ENCODE peak calls at places on chromosome 22, in four cellular contexts. K is HCT116, H is ovary, C is aorta. F is an unnamed sample. For H3K9me3, the result is how much of the 10 kb centered on the place peaks cover.

GRCh38 chr22:33357894-33358440 is 299.8 kb upstream of the SYN3 start:
- DNase-seq in K (no peak), H (no peak), C (no peak), F (no peak)

GRCh38 chr22:33565580-33565995 is 354.7 kb downstream of the LARGE1 start:
- DNase-seq in K (no peak), H (no peak), C (no peak), F (no peak)

GRCh38 chr22:36577019-36577418 is 48.1 kb upstream of the EIF3D start:
- DNase-seq in K (peak), H (no peak), C (no peak), F (no peak)

GRCh38 chr22:36398602-36399472 is 11.1 kb upstream of the MYH9 start:
- DNase-seq in K (no peak), H (no peak), C (no peak), F (no peak)

GRCh38 chr22:41526802-41527799 is 17.2 kb downstream of the POLR3H start:
- DNase-seq in K (no peak), H (peak), C (peak), F (peak)

GRCh38 chr22:31138126-31138525 is 2.2 kb downstream of the PLA2G3 start:
- DNase-seq in K (no peak), H (no peak), C (peak), F (no peak)

GRCh38 chr22:31098633-31099110 is 8.7 kb downstream of the SELENOM start:
- DNase-seq in K (no peak), H (peak), C (no peak), F (no peak)

GRCh38 chr22:16914006-16914405 is 88.8 kb upstream of the XKR3 start:
- DNase-seq in K (no peak), H (no peak), C (no peak), F (no peak)

GRCh38 chr22:31489632-31490495 is at the start of gene EIF4ENIF1:
- DNase-seq in K (peak), H (peak), C (peak), F (peak)

GRCh38 chr22:25688627-25689026 is 53.4 kb upstream of the MYO18B start:
- DNase-seq in K (no peak), H (no peak), C (no peak), F (no peak)

GRCh38 chr22:40499187-40499753 is 128.9 kb downstream of the SGSM3 start:
- DNase-seq in K (peak), H (no peak), C (no peak), F (no peak)

GRCh38 chr22:31901388-31902137 is 42.8 kb upstream of the YWHAH start:
- DNase-seq in K (no peak), H (no peak), C (peak), F (no peak)

GRCh38 chr22:45226681-45227186 is 14.0 kb downstream of the KIAA0930 start:
- DNase-seq in K (no peak), H (no peak), C (peak), F (no peak)

GRCh38 chr22:26979294-26979693 is 321.9 kb downstream of the MIAT start:
- DNase-seq in K (no peak), H (no peak), C (no peak), F (no peak)

GRCh38 chr22:45671783-45672563 is at the start of gene ATXN10:
- DNase-seq in K (no peak), H (peak), C (peak), F (peak)

GRCh38 chr22:45230026-45230845 is 10.5 kb downstream of the KIAA0930 start:
- DNase-seq in K (no peak), H (no peak), C (no peak), F (no peak)

GRCh38 chr22:37012262-37012904 is 6.9 kb downstream of the TST start:
- DNase-seq in K (no peak), H (no peak), C (no peak), F (no peak)

GRCh38 chr22:26086359-26086758 is 82.9 kb upstream of the SEZ6L start:
- DNase-seq in K (no peak), H (no peak), C (no peak), F (no peak)

GRCh38 chr22:32721328-32722180 is 80.0 kb upstream of the TIMP3 start:
- DNase-seq in K (no peak), H (no peak), C (no peak), F (no peak)

GRCh38 chr22:35377735-35378134 is 3.2 kb upstream of the HMOX1 start:
- DNase-seq in K (no peak), H (no peak), C (no peak), F (no peak)

GRCh38 chr22:17777005-17777716 is 2.9 kb upstream of the BID start:
- DNase-seq in K (no peak), H (no peak), C (no peak), F (peak)

GRCh38 chr22:31272522-31273446 is 19.5 kb downstream of the PIK3IP1 start:
- DNase-seq in K (peak), H (no peak), C (peak), F (no peak)

GRCh38 chr22:35749808-35750207 is 32.1 kb downstream of the APOL5 start:
- DNase-seq in K (no peak), H (no peak), C (no peak), F (no peak)

GRCh38 chr22:45268167-45268957 is 16.4 kb upstream of the UPK3A start:
- DNase-seq in K (no peak), H (peak), C (peak), F (peak)

GRCh38 chr22:42780070-42780540 is 59.4 kb upstream of the A4GALT start:
- DNase-seq in K (peak), H (no peak), C (no peak), F (peak)

GRCh38 chr22:22010358-22010757 is 27.8 kb upstream of the TOP3B start:
- DNase-seq in K (no peak), H (no peak), C (no peak), F (no peak)

GRCh38 chr22:33697640-33698039 is 222.6 kb downstream of the LARGE1 start:
- DNase-seq in K (no peak), H (no peak), C (no peak), F (no peak)

GRCh38 chr22:41417622-41418390 is 28.8 kb downstream of the TOB2 start:
- DNase-seq in K (no peak), H (peak), C (peak), F (no peak)

GRCh38 chr22:35746946-35747703 is 29.5 kb downstream of the APOL5 start:
- DNase-seq in K (no peak), H (no peak), C (no peak), F (no peak)

GRCh38 chr22:45192701-45193187 is 29.0 kb downstream of the NUP50 start:
- DNase-seq in K (no peak), H (peak), C (peak), F (no peak)

GRCh38 chr22:27761652-27762051 is 39.9 kb downstream of the MN1 start:
- DNase-seq in K (no peak), H (no peak), C (peak), F (no peak)

GRCh38 chr22:47446821-47447810 is 684.7 kb downstream of the TBC1D22A start:
- DNase-seq in K (no peak), H (no peak), C (peak), F (no peak)

GRCh38 chr22:47452184-47452583 is 689.7 kb downstream of the TBC1D22A start:
- DNase-seq in K (peak), H (no peak), C (no peak), F (no peak)

GRCh38 chr22:47450876-47451475 is 688.5 kb downstream of the TBC1D22A start:
- DNase-seq in K (no peak), H (no peak), C (no peak), F (no peak)

GRCh38 chr22:47448231-47449035 is 686.0 kb downstream of the TBC1D22A start:
- DNase-seq in K (no peak), H (no peak), C (no peak), F (no peak)

DNA sequence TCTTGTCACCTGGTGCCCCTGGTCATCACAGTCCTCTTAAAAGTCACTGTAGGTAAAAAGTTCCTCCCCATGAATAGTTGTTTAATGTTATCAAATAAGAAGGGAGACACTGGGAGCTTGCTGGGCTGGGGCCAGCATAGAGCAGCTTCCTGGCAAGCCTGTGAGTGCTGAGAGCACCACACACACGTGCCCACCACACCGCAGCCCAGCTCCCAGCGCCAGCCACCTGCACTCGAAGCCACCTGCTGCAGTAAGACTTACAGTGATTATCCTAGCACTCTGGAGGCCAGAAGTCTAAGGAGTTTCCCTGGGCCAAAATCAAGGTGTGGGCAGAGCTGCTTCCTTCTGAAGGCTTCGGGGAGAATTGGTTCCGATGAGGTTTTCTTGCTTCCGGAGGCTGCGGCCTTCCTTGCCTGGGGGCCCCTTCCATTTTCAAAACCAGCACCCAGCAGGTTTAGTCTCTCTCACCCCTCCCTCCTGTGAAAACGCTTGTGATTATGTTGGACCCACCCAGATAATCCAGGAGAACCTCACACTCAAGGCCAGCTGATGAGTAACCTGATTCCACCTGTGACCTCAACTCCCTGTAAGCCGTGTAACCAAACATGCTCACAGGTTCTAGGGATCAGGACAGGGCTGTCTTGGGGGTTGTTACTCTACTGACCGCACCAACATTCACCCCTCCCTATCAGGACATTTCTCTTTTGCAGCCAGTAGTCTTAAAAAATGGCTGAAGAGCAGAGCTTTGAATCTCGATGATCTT is 687.2 kb downstream of the TBC1D22A start:
- DNase-seq in K (no peak), H (no peak), C (no peak), F (no peak)
- H3K9me3 ChIP-seq in K (under half), H (under half), C (under half), F (under half)

GRCh38 chr22:20437253-20438065 is at the start of gene SCARF2:
- DNase-seq in K (no peak), H (peak), C (peak), F (no peak)
- H3K4me3 ChIP-seq in K (no peak), H (peak), C (peak), F (peak)

GRCh38 chr22:39225591-39225990 is 19.2 kb downstream of the PDGFB start:
- DNase-seq in K (no peak), H (no peak), C (no peak), F (no peak)

GRCh38 chr22:39229075-39229474 is 15.7 kb downstream of the PDGFB start:
- DNase-seq in K (no peak), H (no peak), C (no peak), F (no peak)

GRCh38 chr22:39227542-39228272 is 17.1 kb downstream of the PDGFB start:
- DNase-seq in K (no peak), H (no peak), C (no peak), F (no peak)

GRCh38 chr22:39224550-39224949 is 20.2 kb downstream of the PDGFB start:
- DNase-seq in K (no peak), H (no peak), C (no peak), F (no peak)

DNA sequence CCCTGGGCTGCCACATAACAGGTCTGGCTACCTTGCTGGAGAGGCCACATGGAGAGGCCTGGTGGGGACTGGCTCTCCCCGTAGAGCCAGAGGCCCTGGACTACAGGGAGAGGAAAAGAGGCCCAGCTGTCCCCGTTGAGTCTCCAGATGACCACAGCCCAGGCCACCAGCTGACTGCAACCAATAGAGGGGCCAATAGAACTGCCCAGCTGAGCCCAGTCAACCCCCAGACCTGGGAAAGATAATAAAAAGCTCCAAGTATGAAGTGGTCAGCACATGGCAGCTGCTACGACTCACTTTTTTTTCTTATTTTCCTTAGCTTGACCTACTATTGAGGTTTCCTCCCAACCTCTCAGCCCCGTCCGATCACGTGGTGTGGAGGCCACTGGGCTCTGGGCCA is 18.4 kb downstream of the PDGFB start:
- DNase-seq in K (no peak), H (no peak), C (no peak), F (no peak)
- H3K9me3 ChIP-seq in K (under half), H (under half), C (under half), F (under half)

GRCh38 chr22:43826142-43827093 is 14.3 kb upstream of the EFCAB6 start:
- DNase-seq in K (no peak), H (peak), C (peak), F (no peak)
- H3K4me3 ChIP-seq in K (no peak), H (no peak), C (no peak), F (no peak)

GRCh38 chr22:47540011-47540410 is 777.6 kb downstream of the TBC1D22A start:
- DNase-seq in K (no peak), H (no peak), C (no peak), F (no peak)
- H3K9me3 ChIP-seq in K (under half), H (under half), C (under half), F (under half)

GRCh38 chr22:38056969-38057841 is at the start of gene PICK1:
- DNase-seq in K (peak), H (peak), C (peak), F (peak)

GRCh38 chr22:38049812-38050619 is 7.2 kb upstream of the PICK1 start:
- DNase-seq in K (no peak), H (no peak), C (no peak), F (no peak)

GRCh38 chr22:38051261-38051660 is 5.9 kb upstream of the PICK1 start:
- DNase-seq in K (no peak), H (no peak), C (no peak), F (no peak)

GRCh38 chr22:38050720-38051119 is 6.5 kb upstream of the PICK1 start:
- DNase-seq in K (no peak), H (no peak), C (no peak), F (no peak)

DNA sequence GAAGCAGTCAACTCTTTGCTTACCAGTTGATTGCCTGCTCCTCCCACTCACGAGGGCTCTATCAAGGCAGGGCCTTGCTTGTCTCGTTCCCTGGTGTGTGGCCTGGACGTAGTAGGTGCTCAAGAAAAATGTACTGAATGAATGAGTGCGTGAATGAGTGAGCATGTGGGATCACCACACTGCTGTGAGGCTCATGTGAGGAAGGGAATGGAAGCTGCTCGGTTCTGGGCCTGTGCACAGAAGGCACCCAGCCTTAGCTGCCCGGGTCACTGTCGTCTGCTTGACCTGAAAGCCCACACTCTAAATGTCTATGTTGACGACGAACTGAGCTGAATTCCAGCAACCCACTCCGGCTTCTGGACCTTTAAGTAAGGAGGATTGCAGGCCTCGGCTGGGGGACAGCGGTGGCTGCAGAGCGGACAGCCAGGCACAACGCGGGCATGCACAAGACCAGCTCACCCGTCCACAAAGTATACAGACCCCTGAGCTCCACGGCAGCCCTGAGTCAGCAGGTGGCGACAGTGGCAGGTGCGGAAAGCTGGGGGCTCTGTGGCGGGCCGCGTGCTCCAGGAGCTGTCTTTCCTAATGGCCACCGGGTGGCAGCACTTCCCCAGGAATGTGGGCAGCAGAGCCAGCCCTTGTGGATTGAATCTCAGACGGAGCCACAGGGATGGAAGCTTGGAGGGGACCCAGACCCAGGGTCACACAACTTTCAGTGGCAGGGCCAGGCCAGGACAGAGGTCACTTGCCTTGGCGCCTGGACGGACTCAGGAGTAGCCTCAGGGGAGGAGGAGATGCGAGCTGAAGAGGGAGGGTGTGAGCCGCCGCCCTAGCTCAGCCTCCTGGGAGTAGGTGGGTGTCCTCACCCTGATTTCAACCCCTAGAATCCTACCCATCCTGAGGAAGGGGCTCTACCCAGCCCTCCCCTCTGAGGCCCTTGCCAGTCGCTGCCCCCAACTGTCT is 5.0 kb upstream of the PICK1 start:
- DNase-seq in K (peak), H (peak), C (peak), F (peak)
- H3K4me3 ChIP-seq in K (no peak), H (no peak), C (no peak), F (no peak)

GRCh38 chr22:49733631-49734030 is 94.0 kb downstream of the BRD1 start:
- DNase-seq in K (no peak), H (no peak), C (no peak), F (no peak)
- H3K9me3 ChIP-seq in K (under half), H (under half), C (under half), F (under half)

GRCh38 chr22:19927696-19928095 is 13.9 kb upstream of the COMT start:
- DNase-seq in K (no peak), H (no peak), C (no peak), F (no peak)

GRCh38 chr22:19928207-19928606 is 13.4 kb upstream of the COMT start:
- DNase-seq in K (no peak), H (no peak), C (no peak), F (no peak)

GRCh38 chr22:19921544-19922081 is 20.0 kb upstream of the COMT start:
- DNase-seq in K (no peak), H (no peak), C (peak), F (no peak)

GRCh38 chr22:19919701-19920363 is 21.7 kb upstream of the COMT start:
- DNase-seq in K (no peak), H (no peak), C (no peak), F (no peak)

DNA sequence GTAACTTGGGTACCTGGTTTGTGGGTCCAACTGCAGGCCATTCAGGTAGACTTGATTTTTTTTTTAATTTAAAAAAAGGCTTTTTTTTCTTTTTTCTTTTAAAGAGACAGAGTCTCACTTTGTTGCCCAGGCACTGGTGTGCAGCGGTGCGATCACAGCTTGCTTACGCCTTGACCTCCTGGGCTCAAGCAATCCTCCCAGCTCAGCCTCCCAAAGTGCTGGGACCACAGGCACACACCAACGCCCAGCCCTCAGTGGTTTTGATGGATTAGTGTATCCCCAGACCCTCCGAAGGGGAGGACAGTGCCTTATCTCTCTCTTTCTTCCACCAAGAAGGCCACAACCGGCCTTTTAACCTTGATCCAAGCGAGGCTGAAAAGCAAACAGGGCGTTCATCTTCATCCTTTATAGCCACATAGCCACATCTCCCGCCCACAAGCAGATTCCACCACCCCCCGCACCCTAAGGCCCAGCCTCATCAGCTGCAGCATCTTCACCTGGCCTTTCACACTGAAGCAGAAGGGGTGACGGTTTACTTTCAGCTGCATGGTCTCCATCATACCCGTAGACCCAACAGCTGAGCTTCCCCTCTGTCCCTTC is 17.6 kb upstream of the COMT start:
- DNase-seq in K (no peak), H (no peak), C (peak), F (no peak)
- H3K4me3 ChIP-seq in K (no peak), H (no peak), C (no peak), F (no peak)

F was measured in effector memory CD4-positive, alpha-beta T cell.